ENCODE peak calls at places on chromosome 21, in seven cellular contexts. A is HAP-1, B is mucosa of descending colon, G is GM12865, Y is cardiac fibroblast, D is fibroblast of lung, E is BJ. X is an unnamed sample.

GRCh38 chr21:27586326-27586725 is 619.4 kb upstream of the ADAMTS5 start:
- DNase-seq in A (no peak), B (no peak), G (no peak), Y (no peak), D (peak; percentile 31), E (no peak), X (no peak)

GRCh38 chr21:31636874-31637273 is 22.6 kb upstream of the SOD1 start:
- DNase-seq in A (no peak), B (no peak), G (no peak), Y (no peak), D (no peak), E (no peak), X (no peak)

GRCh38 chr21:30329203-30329868 is 8.2 kb downstream of the KRTAP27-1 start:
- DNase-seq in A (no peak), B (no peak), G (no peak), Y (no peak), D (no peak), E (no peak), X (no peak)

GRCh38 chr21:15682182-15682895 is 47.4 kb upstream of the USP25 start:
- DNase-seq in A (no peak), B (no peak), G (peak; percentile 1), Y (peak; percentile 82), D (peak; percentile 74), E (no peak), X (no peak)

GRCh38 chr21:41932191-41932575 is 21.6 kb downstream of the C2CD2 start:
- DNase-seq in A (no peak), B (no peak), G (no peak), Y (peak; percentile 84), D (peak; percentile 68), E (peak; percentile 41), X (no peak)

GRCh38 chr21:18026359-18026758 is 207.2 kb upstream of the C21orf91 start:
- DNase-seq in A (no peak), B (no peak), G (no peak), Y (no peak), D (no peak), E (no peak), X (no peak)

GRCh38 chr21:25234857-25235801 is 372.2 kb downstream of the MRPL39 start:
- DNase-seq in A (no peak), B (no peak), G (peak; percentile 29), Y (no peak), D (no peak), E (no peak), X (no peak)

GRCh38 chr21:33070921-33071877 is 1.3 kb downstream of the OLIG1 start:
- DNase-seq in A (no peak), B (no peak), G (no peak), Y (no peak), D (no peak), E (no peak), X (no peak)

GRCh38 chr21:31289702-31290101 is 54.4 kb downstream of the TIAM1 start:
- DNase-seq in A (no peak), B (no peak), G (peak; percentile 17), Y (no peak), D (no peak), E (no peak), X (no peak)

GRCh38 chr21:31735518-31735992 is 3.6 kb upstream of the SCAF4 start:
- DNase-seq in A (no peak), B (no peak), G (no peak), Y (no peak), D (no peak), E (no peak), X (no peak)

GRCh38 chr21:16377120-16377658 is 647.4 kb downstream of the USP25 start:
- DNase-seq in A (no peak), B (no peak), G (no peak), Y (no peak), D (no peak), E (no peak), X (no peak)

GRCh38 chr21:40835179-40835694 is 11.7 kb downstream of the DSCAM start:
- DNase-seq in A (no peak), B (no peak), G (no peak), Y (no peak), D (no peak), E (no peak), X (no peak)
- H3K4me3 ChIP-seq in A (no peak overlapping the region), B (no peak overlapping the region), G (no peak overlapping the region), Y (no peak overlapping the region), D (no peak overlapping the region), E (no peak overlapping the region), X (no peak overlapping the region)

GRCh38 chr21:38696617-38697016 is 109.1 kb upstream of the ETS2 start:
- DNase-seq in A (no peak), B (no peak), G (no peak), Y (no peak), D (no peak), E (no peak), X (no peak)

GRCh38 chr21:38699048-38699447 is 106.7 kb upstream of the ETS2 start:
- DNase-seq in A (no peak), B (peak; percentile 15), G (no peak), Y (no peak), D (no peak), E (no peak), X (no peak)

DNA sequence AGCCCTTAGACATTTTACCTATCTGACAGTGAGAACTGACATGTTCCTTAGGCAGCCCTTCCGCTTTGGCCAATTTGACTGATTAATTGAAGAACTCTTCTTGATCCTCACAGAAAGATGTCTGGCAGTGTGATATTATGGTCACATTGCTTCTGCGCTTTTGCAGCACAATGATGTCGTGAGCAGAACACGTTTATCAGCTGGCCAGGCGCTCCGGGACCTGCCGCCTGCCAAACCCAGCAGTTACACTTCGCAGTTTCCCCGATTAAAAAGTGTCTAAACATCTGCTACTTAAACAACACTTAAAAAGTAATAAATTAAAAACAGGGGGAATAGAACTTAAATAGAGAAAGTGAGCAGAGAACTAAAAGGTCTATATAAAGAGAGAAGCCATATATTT is 103.5 kb upstream of the ETS2 start:
- DNase-seq in A (no peak), B (no peak), G (no peak), Y (no peak), D (no peak), E (no peak), X (no peak)
- H3K4me3 ChIP-seq in A (no peak overlapping the region), B (no peak overlapping the region), G (no peak overlapping the region), Y (no peak overlapping the region), D (no peak overlapping the region), E (no peak overlapping the region), X (no peak overlapping the region)

GRCh38 chr21:38810826-38811164 is 5.1 kb downstream of the ETS2 start:
- DNase-seq in A (no peak), B (peak; percentile 1), G (no peak), Y (no peak), D (peak; percentile 37), E (no peak), X (no peak)

GRCh38 chr21:38807987-38808386 is 2.3 kb downstream of the ETS2 start:
- DNase-seq in A (no peak), B (peak; percentile 47), G (no peak), Y (no peak), D (peak; percentile 54), E (no peak), X (no peak)

GRCh38 chr21:38809170-38809878 is 3.6 kb downstream of the ETS2 start:
- DNase-seq in A (no peak), B (no peak), G (no peak), Y (no peak), D (no peak), E (no peak), X (no peak)

GRCh38 chr21:38811257-38811656 is 5.5 kb downstream of the ETS2 start:
- DNase-seq in A (peak; percentile 65), B (peak; percentile 32), G (no peak), Y (peak; percentile 75), D (peak; percentile 89), E (peak; percentile 80), X (no peak)

DNA sequence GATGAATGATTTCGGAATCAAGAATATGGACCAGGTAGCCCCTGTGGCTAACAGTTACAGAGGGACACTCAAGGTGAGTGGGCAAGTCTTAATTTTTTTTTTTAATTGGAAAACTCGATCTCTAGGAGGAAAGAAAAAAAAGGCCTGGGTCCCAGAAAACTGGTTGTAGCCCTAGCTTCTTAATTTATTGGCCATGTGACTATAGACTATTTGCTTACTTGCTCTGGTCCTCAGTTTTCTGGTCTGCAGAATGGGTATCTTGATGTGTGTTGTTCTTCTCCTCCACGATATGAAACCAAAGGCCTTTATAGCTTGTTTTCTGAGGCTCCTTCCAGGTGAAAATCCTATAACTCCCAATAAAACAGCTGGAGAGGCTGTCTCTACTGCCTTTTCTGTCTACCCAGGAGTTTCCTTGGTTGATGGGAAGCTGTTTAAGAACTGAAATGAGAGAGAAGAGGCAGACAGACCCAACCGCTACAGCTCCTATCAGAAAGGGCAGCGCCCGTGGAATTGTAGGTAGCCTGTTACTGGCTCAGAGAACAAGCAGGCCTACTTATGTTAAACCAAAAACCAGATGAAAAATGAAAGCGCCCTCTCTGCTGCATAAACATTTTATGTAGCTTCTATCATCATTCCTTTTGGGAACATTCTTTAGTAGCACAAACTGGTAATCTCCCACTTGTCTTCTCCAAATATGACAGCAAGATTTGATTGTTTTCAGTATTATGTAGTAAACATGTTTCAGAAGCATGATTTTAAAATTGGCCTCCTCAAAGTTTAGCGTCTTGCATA is 4.5 kb downstream of the ETS2 start:
- DNase-seq in A (no peak), B (peak; percentile 56), G (no peak), Y (no peak), D (no peak), E (no peak), X (no peak)
- H3K4me3 ChIP-seq in A (no peak overlapping the region), B (no peak overlapping the region), G (no peak overlapping the region), Y (no peak overlapping the region), D (peak overlapping the region; percentile 33), E (no peak overlapping the region), X (peak overlapping the region; percentile 20)

GRCh38 chr21:45969921-45970673 is 11.5 kb upstream of the COL6A1 start:
- DNase-seq in A (no peak), B (no peak), G (no peak), Y (no peak), D (no peak), E (no peak), X (no peak)

GRCh38 chr21:45972353-45972715 is 9.2 kb upstream of the COL6A1 start:
- DNase-seq in A (no peak), B (no peak), G (no peak), Y (no peak), D (peak; percentile 31), E (no peak), X (no peak)

GRCh38 chr21:45972716-45973474 is 8.7 kb upstream of the COL6A1 start:
- DNase-seq in A (no peak), B (no peak), G (no peak), Y (peak; percentile 97), D (peak; percentile 95), E (no peak), X (no peak)

GRCh38 chr21:45970674-45971486 is 10.7 kb upstream of the COL6A1 start:
- DNase-seq in A (peak; percentile 84), B (peak; percentile 65), G (no peak), Y (peak; percentile 68), D (peak; percentile 58), E (no peak), X (no peak)

DNA sequence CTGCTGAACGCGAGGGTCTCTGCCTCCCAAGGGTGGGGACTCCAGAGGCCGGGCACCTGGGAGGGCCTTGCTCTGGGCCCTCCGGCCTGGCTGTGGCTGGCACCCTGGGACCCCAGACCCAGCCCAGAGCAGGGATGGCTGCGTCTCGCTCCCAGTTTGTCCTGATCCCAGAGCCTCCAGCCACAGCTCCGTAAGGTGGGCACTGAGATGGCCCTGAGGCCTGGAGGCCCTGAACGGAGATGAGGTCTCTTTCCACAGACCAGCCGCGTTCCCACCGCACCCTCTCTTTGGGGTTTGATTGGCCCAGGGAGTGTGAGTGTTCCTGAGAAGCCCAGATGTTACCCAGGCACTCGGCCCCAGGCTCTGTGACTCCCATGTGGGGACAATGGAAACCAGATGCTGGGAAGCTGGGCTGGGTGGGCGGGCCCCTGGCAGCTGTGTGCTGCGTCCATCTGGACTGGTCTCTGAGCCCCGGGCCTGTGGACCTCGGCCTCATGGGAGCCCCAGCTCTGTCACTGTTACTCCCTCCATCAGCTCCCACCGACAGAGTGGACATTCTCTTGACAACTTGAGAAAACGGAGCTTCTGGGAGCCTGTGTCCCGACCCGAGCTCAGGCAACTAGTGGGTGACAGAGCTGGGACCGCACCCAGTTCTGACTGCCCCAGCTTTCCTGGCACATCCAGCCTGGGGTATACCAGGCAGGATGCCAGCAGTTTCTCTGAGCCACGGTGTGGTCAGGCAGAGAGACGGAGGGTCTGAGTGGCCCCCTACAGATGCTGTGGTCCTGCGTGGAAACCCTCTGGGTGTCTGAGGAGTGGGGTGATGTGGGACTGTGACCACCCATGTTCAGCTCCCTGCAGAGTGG is 9.8 kb upstream of the COL6A1 start:
- DNase-seq in A (no peak), B (no peak), G (no peak), Y (peak; percentile 76), D (peak; percentile 92), E (peak; percentile 68), X (no peak)
- H3K4me3 ChIP-seq in A (no peak overlapping the region), B (no peak overlapping the region), G (no peak overlapping the region), Y (no peak overlapping the region), D (no peak overlapping the region), E (no peak overlapping the region), X (no peak overlapping the region)

X was measured in dorsolateral prefrontal cortex.